ENCODE peak calls at places on chromosomes 2 and 18, in four cellular contexts. One of them, this sample, is unnamed.

GRCh38 chr2:85733121-85733960 is 20.4 kb upstream of the ATOH8 start:
- DNase-seq in mesothelial cell of epicardium: no peak
- DNase-seq in AG04449: no peak
- DNase-seq in B cell: no peak
- DNase-seq in this sample: no peak

GRCh38 chr2:120844098-120844738 is 108.5 kb downstream of the GLI2 start:
- DNase-seq in AG04449: no peak
- DNase-seq in B cell: no peak
- DNase-seq in mesothelial cell of epicardium: no peak
- DNase-seq in this sample: no peak

GRCh38 chr18:46213295-46213694 is 109.1 kb downstream of the HAUS1 start:
- DNase-seq in mesothelial cell of epicardium: no peak
- DNase-seq in AG04449: no peak
- DNase-seq in B cell: no peak
- DNase-seq in this sample: no peak

GRCh38 chr2:178265851-178266250 is 71.5 kb downstream of the OSBPL6 start:
- DNase-seq in B cell: no peak
- DNase-seq in AG04449: no peak
- DNase-seq in mesothelial cell of epicardium: no peak
- DNase-seq in this sample: no peak

GRCh38 chr2:237184192-237184922 is 98.7 kb downstream of the COPS8 start:
- DNase-seq in AG04449: no peak
- DNase-seq in B cell: no peak
- DNase-seq in mesothelial cell of epicardium: no peak
- DNase-seq in this sample: no peak

GRCh38 chr2:232491139-232491780 is 3.6 kb upstream of the ECEL1 start:
- DNase-seq in mesothelial cell of epicardium: no peak
- DNase-seq in AG04449: no peak
- DNase-seq in B cell: no peak
- DNase-seq in this sample: no peak

GRCh38 chr2:33457588-33458247 is 18.7 kb upstream of the RASGRP3 start:
- DNase-seq in mesothelial cell of epicardium: no peak
- DNase-seq in B cell: no peak
- DNase-seq in AG04449: no peak
- DNase-seq in this sample: peak

GRCh38 chr2:236171213-236172201 is 3.3 kb upstream of the GBX2 start:
- DNase-seq in AG04449: no peak
- DNase-seq in B cell: no peak
- DNase-seq in mesothelial cell of epicardium: no peak
- DNase-seq in this sample: no peak

GRCh38 chr2:232488721-232489300 is 1.2 kb upstream of the ECEL1 start:
- DNase-seq in AG04449: no peak
- DNase-seq in B cell: no peak
- DNase-seq in mesothelial cell of epicardium: no peak
- DNase-seq in this sample: no peak

GRCh38 chr2:62364786-62365185 is 141.2 kb downstream of the TMEM17 start:
- DNase-seq in AG04449: no peak
- DNase-seq in mesothelial cell of epicardium: no peak
- DNase-seq in B cell: no peak
- DNase-seq in this sample: no peak

GRCh38 chr18:13218376-13219011 is at the start of gene LDLRAD4:
- DNase-seq in AG04449: no peak
- DNase-seq in mesothelial cell of epicardium: no peak
- DNase-seq in B cell: no peak
- DNase-seq in this sample: no peak

GRCh38 chr2:240451791-240452470 is 16.5 kb downstream of the GPC1 start:
- DNase-seq in mesothelial cell of epicardium: no peak
- DNase-seq in AG04449: no peak
- DNase-seq in B cell: no peak
- DNase-seq in this sample: no peak

GRCh38 chr2:189613650-189614420 is 33.2 kb upstream of the SLC40A1 start:
- DNase-seq in mesothelial cell of epicardium: no peak
- DNase-seq in AG04449: no peak
- DNase-seq in B cell: no peak
- DNase-seq in this sample: no peak

GRCh38 chr18:23143871-23144270 is 8.6 kb downstream of the CABLES1 start:
- DNase-seq in AG04449: no peak
- DNase-seq in B cell: no peak
- DNase-seq in mesothelial cell of epicardium: no peak
- DNase-seq in this sample: no peak

GRCh38 chr2:127514485-127514884 is 11.8 kb downstream of the IWS1 start:
- DNase-seq in mesothelial cell of epicardium: no peak
- DNase-seq in B cell: no peak
- DNase-seq in AG04449: no peak
- DNase-seq in this sample: no peak

GRCh38 chr2:164538250-164538866 is 82.9 kb downstream of the GRB14 start:
- DNase-seq in AG04449: no peak
- DNase-seq in mesothelial cell of epicardium: no peak
- DNase-seq in B cell: no peak
- DNase-seq in this sample: no peak

GRCh38 chr2:8039732-8040131 is 642.1 kb upstream of the ID2 start:
- DNase-seq in mesothelial cell of epicardium: no peak
- DNase-seq in AG04449: no peak
- DNase-seq in B cell: no peak
- DNase-seq in this sample: no peak

GRCh38 chr2:198376677-198377076 is 572.3 kb downstream of the PLCL1 start:
- DNase-seq in B cell: no peak
- DNase-seq in mesothelial cell of epicardium: no peak
- DNase-seq in AG04449: no peak
- DNase-seq in this sample: no peak

GRCh38 chr18:50135903-50136302 is 59.0 kb downstream of the MYO5B start:
- DNase-seq in B cell: no peak
- DNase-seq in AG04449: no peak
- DNase-seq in mesothelial cell of epicardium: no peak
- DNase-seq in this sample: no peak
- TF ChIP-seq CTCF in B cell: no peak
- TF ChIP-seq CTCF in AG04449: no peak
- TF ChIP-seq CTCF in mesothelial cell of epicardium: no peak
- TF ChIP-seq CTCF in this sample: no peak

DNA sequence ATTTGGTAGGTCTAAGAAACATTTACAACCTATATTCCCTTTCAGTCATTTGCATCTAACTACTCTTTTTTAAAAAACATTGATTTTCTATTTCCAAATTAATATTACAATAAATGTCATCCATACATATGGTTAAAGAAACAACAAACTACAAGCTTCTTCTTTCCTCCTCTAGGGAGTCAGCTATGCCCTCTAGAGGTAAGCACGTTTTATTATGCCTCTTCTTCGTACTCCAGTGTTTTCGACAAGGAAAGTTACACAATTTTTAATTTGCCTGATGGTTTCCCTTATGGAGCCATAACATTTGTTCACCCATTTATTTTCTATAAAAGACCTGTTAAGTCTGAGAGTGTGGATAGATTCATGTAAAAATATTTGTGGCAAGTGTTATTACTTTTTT is 183.4 kb upstream of the CDH7 start:
- DNase-seq in B cell: no peak
- DNase-seq in mesothelial cell of epicardium: no peak
- DNase-seq in AG04449: no peak
- DNase-seq in this sample: no peak
- TF ChIP-seq CTCF in B cell: no peak
- TF ChIP-seq CTCF in mesothelial cell of epicardium: no peak
- TF ChIP-seq CTCF in AG04449: no peak
- TF ChIP-seq CTCF in this sample: no peak

GRCh38 chr2:216903470-216903869 is 43.6 kb upstream of the TNP1 start:
- DNase-seq in AG04449: no peak
- DNase-seq in mesothelial cell of epicardium: no peak
- DNase-seq in B cell: no peak
- DNase-seq in this sample: no peak

GRCh38 chr2:216904554-216904953 is 44.7 kb upstream of the TNP1 start:
- DNase-seq in B cell: no peak
- DNase-seq in AG04449: no peak
- DNase-seq in mesothelial cell of epicardium: no peak
- DNase-seq in this sample: no peak

GRCh38 chr2:216909541-216910175 is 49.8 kb upstream of the TNP1 start:
- DNase-seq in AG04449: no peak
- DNase-seq in mesothelial cell of epicardium: no peak
- DNase-seq in B cell: no peak
- DNase-seq in this sample: no peak

GRCh38 chr2:216904974-216905373 is 45.1 kb upstream of the TNP1 start:
- DNase-seq in mesothelial cell of epicardium: no peak
- DNase-seq in B cell: no peak
- DNase-seq in AG04449: no peak
- DNase-seq in this sample: no peak

GRCh38 chr2:216905649-216906048 is 45.8 kb upstream of the TNP1 start:
- DNase-seq in B cell: no peak
- DNase-seq in AG04449: no peak
- DNase-seq in mesothelial cell of epicardium: no peak
- DNase-seq in this sample: no peak
- TF ChIP-seq CTCF in B cell: no peak
- TF ChIP-seq CTCF in AG04449: no peak
- TF ChIP-seq CTCF in mesothelial cell of epicardium: peak
- TF ChIP-seq CTCF in this sample: no peak

GRCh38 chr2:153770359-153770991 is 101.2 kb upstream of the GALNT13 start:
- DNase-seq in AG04449: no peak
- DNase-seq in B cell: no peak
- DNase-seq in mesothelial cell of epicardium: no peak
- DNase-seq in this sample: no peak
- TF ChIP-seq CTCF in AG04449: no peak
- TF ChIP-seq CTCF in B cell: no peak
- TF ChIP-seq CTCF in mesothelial cell of epicardium: no peak
- TF ChIP-seq CTCF in this sample: no peak

This sample was measured in AG09319.